ENCODE peak calls at places on chromosomes 3 and 15, in eight cellular contexts. P is head of caudate nucleus; C is NCI-H1092; K is stimulated activated CD4-positive, alpha-beta T cell treated with anti-CD3 and anti-CD28 coated beads, Interleukin-2, amount 100 ng/mL, for 48 hours; H is neural progenitor cell; F is transverse colon; W is A673; I is activated T-cell treated with anti-CD3 and anti-CD28 coated beads for 48 hours. V is an unnamed sample.

GRCh38 chr3:13543251-13543650 is 5.7 kb upstream of the FBLN2 start:
- DNase-seq in P (no peak), C (no peak), K (no peak), H (no peak), F (peak; percentile 36), W (no peak), I (no peak), V (no peak)

GRCh38 chr15:45064386-45064785 is 41.4 kb downstream of the SORD start:
- DNase-seq in P (no peak), C (no peak), K (no peak), H (no peak), F (no peak), W (no peak), I (no peak), V (no peak)

GRCh38 chr3:185825639-185826481 is 1.0 kb upstream of the IGF2BP2 start:
- DNase-seq in P (no peak), C (no peak), K (peak; percentile 18), H (peak; percentile 72), F (peak; percentile 76), W (peak; percentile 37), I (peak; percentile 33), V (peak; percentile 75)

GRCh38 chr3:129614927-129615363 is 8.5 kb upstream of the PLXND1 start:
- DNase-seq in P (no peak), C (no peak), K (no peak), H (no peak), F (peak; percentile 62), W (no peak), I (no peak), V (no peak)

GRCh38 chr3:154177406-154177805 is 56.2 kb downstream of the ARHGEF26 start:
- DNase-seq in P (no peak), C (no peak), K (no peak), H (peak; percentile 55), F (no peak), W (no peak), I (no peak), V (no peak)

GRCh38 chr3:146166450-146167222 is 5.7 kb upstream of the PLOD2 start:
- DNase-seq in P (no peak), C (no peak), K (no peak), H (no peak), F (no peak), W (no peak), I (no peak), V (no peak)

GRCh38 chr3:145243875-145244274 is 917.1 kb downstream of the PLOD2 start:
- DNase-seq in P (no peak), C (no peak), K (no peak), H (no peak), F (no peak), W (no peak), I (no peak), V (no peak)

GRCh38 chr15:65920825-65921309 is 51.6 kb downstream of the RAB11A start:
- DNase-seq in P (no peak), C (no peak), K (no peak), H (no peak), F (no peak), W (no peak), I (no peak), V (no peak)

V was measured in pancreas.